ENCODE peak calls at places on chromosomes 5 and 9, in seven cellular contexts. One of them, this sample, is unnamed.

GRCh38 chr9:113567361-113568080 is 104.0 kb downstream of the RGS3 start:
- DNase-seq in AML-193: no peak
- DNase-seq in A172: no peak
- DNase-seq in GM10248: no peak
- DNase-seq in frontal cortex: no peak
- DNase-seq in psoas muscle: no peak
- DNase-seq in SHP77: no peak
- DNase-seq in this sample: no peak

GRCh38 chr5:32233696-32234447 is 59.8 kb upstream of the GOLPH3 start:
- DNase-seq in AML-193: peak
- DNase-seq in A172: no peak
- DNase-seq in GM10248: no peak
- DNase-seq in frontal cortex: no peak
- DNase-seq in psoas muscle: no peak
- DNase-seq in SHP77: no peak
- DNase-seq in this sample: no peak

GRCh38 chr5:78837836-78838235 is 147.3 kb downstream of the ARSB start:
- DNase-seq in AML-193: no peak
- DNase-seq in A172: no peak
- DNase-seq in GM10248: no peak
- DNase-seq in frontal cortex: no peak
- DNase-seq in psoas muscle: no peak
- DNase-seq in SHP77: no peak
- DNase-seq in this sample: no peak

GRCh38 chr9:77521091-77521490 is 127.0 kb downstream of the GNA14 start:
- DNase-seq in AML-193: no peak
- DNase-seq in A172: no peak
- DNase-seq in GM10248: no peak
- DNase-seq in frontal cortex: no peak
- DNase-seq in psoas muscle: no peak
- DNase-seq in SHP77: no peak
- DNase-seq in this sample: no peak

GRCh38 chr9:21608200-21608599 is 126.1 kb upstream of the IFNE start:
- DNase-seq in AML-193: no peak
- DNase-seq in A172: no peak
- DNase-seq in GM10248: no peak
- DNase-seq in frontal cortex: no peak
- DNase-seq in psoas muscle: no peak
- DNase-seq in SHP77: no peak
- DNase-seq in this sample: no peak

GRCh38 chr9:92147030-92147853 is 32.0 kb upstream of the SPTLC1 start:
- DNase-seq in AML-193: peak
- DNase-seq in A172: peak
- DNase-seq in GM10248: peak
- DNase-seq in frontal cortex: no peak
- DNase-seq in psoas muscle: no peak
- DNase-seq in SHP77: peak
- DNase-seq in this sample: no peak

GRCh38 chr5:143641549-143641955 is 170.4 kb upstream of the HMHB1 start:
- DNase-seq in AML-193: no peak
- DNase-seq in A172: no peak
- DNase-seq in GM10248: peak
- DNase-seq in frontal cortex: no peak
- DNase-seq in psoas muscle: no peak
- DNase-seq in SHP77: no peak
- DNase-seq in this sample: no peak

GRCh38 chr5:35369965-35370790 is 139.9 kb upstream of the PRLR start:
- DNase-seq in AML-193: no peak
- DNase-seq in A172: no peak
- DNase-seq in GM10248: no peak
- DNase-seq in frontal cortex: no peak
- DNase-seq in psoas muscle: no peak
- DNase-seq in SHP77: peak
- DNase-seq in this sample: no peak

GRCh38 chr9:37547328-37547878 is 28.8 kb downstream of the FBXO10 start:
- DNase-seq in AML-193: no peak
- DNase-seq in A172: no peak
- DNase-seq in GM10248: no peak
- DNase-seq in frontal cortex: no peak
- DNase-seq in psoas muscle: no peak
- DNase-seq in SHP77: no peak
- DNase-seq in this sample: no peak

GRCh38 chr5:66596791-66597757 is 881 bp downstream of the MAST4 start:
- DNase-seq in AML-193: no peak
- DNase-seq in A172: no peak
- DNase-seq in GM10248: peak
- DNase-seq in frontal cortex: no peak
- DNase-seq in psoas muscle: peak
- DNase-seq in SHP77: peak
- DNase-seq in this sample: no peak